ENCODE peak calls at places on chromosomes 7 and 10, in six cellular contexts. F is cardiac muscle cell; V is CD4-positive, alpha-beta T cell; I is Panc1; M is A549; P is neuronal stem cell. O is an unnamed sample.

GRCh38 chr7:105010538-105011523 is 3.2 kb upstream of the KMT2E start:
- DNase-seq in F (peak; percentile 50), V (no peak), I (no peak), M (no peak), P (no peak), O (no peak)

GRCh38 chr7:37234928-37235327 is 213.7 kb downstream of the ELMO1 start:
- DNase-seq in F (peak; percentile 33), V (no peak), I (no peak), M (peak; percentile 31), P (peak; percentile 26), O (no peak)

GRCh38 chr10:24643679-24644209 is 79.9 kb downstream of the ARHGAP21 start:
- DNase-seq in F (no peak), V (no peak), I (no peak), M (no peak), P (no peak), O (no peak)

GRCh38 chr10:35451103-35452016 is 115.1 kb downstream of the CCNY start:
- DNase-seq in F (peak; percentile 59), V (no peak), I (no peak), M (no peak), P (no peak), O (no peak)

GRCh38 chr7:23353172-23353571 is 54.0 kb downstream of the MALSU1 start:
- DNase-seq in F (no peak), V (no peak), I (no peak), M (no peak), P (peak; percentile 23), O (no peak)

GRCh38 chr10:21020545-21020944 is 123.4 kb upstream of the NEBL start:
- DNase-seq in F (peak; percentile 16), V (no peak), I (no peak), M (peak; percentile 51), P (no peak), O (no peak)

GRCh38 chr10:50417906-50418697 is 166.8 kb upstream of the ASAH2 start:
- DNase-seq in F (peak; percentile 85), V (peak; percentile 17), I (no peak), M (peak; percentile 86), P (peak; percentile 38), O (peak; percentile 48)

GRCh38 chr10:21402606-21403083 is 122.8 kb downstream of the SKIDA1 start:
- DNase-seq in F (peak; percentile 79), V (no peak), I (no peak), M (no peak), P (no peak), O (no peak)

GRCh38 chr7:105743351-105743812 is 133.0 kb downstream of the ATXN7L1 start:
- DNase-seq in F (no peak), V (no peak), I (no peak), M (no peak), P (no peak), O (no peak)

GRCh38 chr7:55366461-55367138 is 1.5 kb downstream of the LANCL2 start:
- DNase-seq in F (peak; percentile 18), V (no peak), I (no peak), M (no peak), P (no peak), O (no peak)

GRCh38 chr10:69467928-69468770 is 16.9 kb downstream of the TSPAN15 start:
- DNase-seq in F (no peak), V (no peak), I (no peak), M (no peak), P (no peak), O (no peak)

GRCh38 chr10:71009031-71009605 is 120.8 kb upstream of the PCBD1 start:
- DNase-seq in F (no peak), V (no peak), I (no peak), M (no peak), P (no peak), O (no peak)

GRCh38 chr10:122786269-122786668 is 59.4 kb downstream of the CUZD1 start:
- DNase-seq in F (peak; percentile 19), V (no peak), I (no peak), M (peak; percentile 21), P (peak; percentile 62), O (no peak)

GRCh38 chr10:24681476-24682088 is 42.1 kb downstream of the ARHGAP21 start:
- DNase-seq in F (peak; percentile 23), V (no peak), I (no peak), M (no peak), P (no peak), O (no peak)

GRCh38 chr10:29496341-29497162 is 138.2 kb downstream of the SVIL start:
- DNase-seq in F (peak; percentile 75), V (peak; percentile 42), I (no peak), M (peak; percentile 73), P (peak; percentile 67), O (peak; percentile 42)

GRCh38 chr7:24786941-24787340 is 29.7 kb upstream of the GSDME start:
- DNase-seq in F (peak; percentile 82), V (no peak), I (peak; percentile 73), M (peak; percentile 65), P (no peak), O (no peak)

GRCh38 chr7:83579740-83580139 is 69.2 kb downstream of the SEMA3E start:
- DNase-seq in F (peak; percentile 9), V (no peak), I (no peak), M (no peak), P (no peak), O (no peak)

GRCh38 chr7:26659121-26659520 is 205.3 kb downstream of the SKAP2 start:
- DNase-seq in F (no peak), V (no peak), I (no peak), M (no peak), P (no peak), O (no peak)

GRCh38 chr7:116534790-116535189 is 10.0 kb downstream of the CAV1 start:
- DNase-seq in F (peak; percentile 47), V (no peak), I (no peak), M (no peak), P (no peak), O (no peak)

GRCh38 chr7:151607464-151607867 is 87.8 kb upstream of the RHEB start:
- DNase-seq in F (peak; percentile 49), V (no peak), I (no peak), M (no peak), P (no peak), O (no peak)

GRCh38 chr10:121556918-121557573 is 41.2 kb downstream of the FGFR2 start:
- DNase-seq in F (no peak), V (no peak), I (no peak), M (no peak), P (no peak), O (no peak)

GRCh38 chr10:49441488-49442476 is 45.9 kb upstream of the DRGX start:
- DNase-seq in F (peak; percentile 10), V (peak; percentile 6), I (no peak), M (no peak), P (no peak), O (no peak)

GRCh38 chr10:61635946-61636345 is 26.8 kb upstream of the CABCOCO1 start:
- DNase-seq in F (no peak), V (no peak), I (no peak), M (no peak), P (no peak), O (no peak)

GRCh38 chr7:88306590-88307048 is at the start of gene STEAP4:
- DNase-seq in F (peak; percentile 91), V (no peak), I (no peak), M (no peak), P (peak; percentile 21), O (peak; percentile 4)

GRCh38 chr7:47787249-47788069 is 160.8 kb downstream of the PKD1L1 start:
- DNase-seq in F (no peak), V (no peak), I (no peak), M (no peak), P (no peak), O (no peak)
- H3K27ac ChIP-seq in F (no peak overlapping the region), V (no peak overlapping the region), I (peak overlapping the region; percentile 100), M (peak overlapping the region; percentile 95), P (peak overlapping the region; percentile 19), O (no peak overlapping the region)

DNA sequence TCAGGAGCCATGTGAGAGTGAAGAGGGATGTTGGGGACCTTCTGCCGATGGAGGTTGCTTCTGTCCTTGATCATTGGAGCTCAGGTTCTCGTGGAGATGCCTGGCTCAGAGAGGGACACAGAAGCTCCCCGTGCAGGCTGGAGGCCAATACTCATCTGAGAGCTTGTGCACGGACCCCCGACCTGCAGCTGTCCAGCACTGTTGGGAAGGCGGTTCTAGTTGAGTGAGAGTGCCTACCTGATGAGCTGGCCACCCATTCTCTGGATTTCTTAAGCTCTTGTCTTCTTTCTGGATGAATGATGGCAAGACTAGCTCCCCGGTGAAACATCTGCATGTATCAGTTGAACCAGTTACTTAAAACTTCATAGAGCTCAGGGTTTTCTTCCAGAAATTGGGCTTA is 247.6 kb upstream of the MKI67 start:
- DNase-seq in F (no peak), V (no peak), I (no peak), M (no peak), P (no peak), O (no peak)
- H3K27ac ChIP-seq in F (no peak overlapping the region), V (no peak overlapping the region), I (no peak overlapping the region), M (no peak overlapping the region), P (no peak overlapping the region), O (no peak overlapping the region)

GRCh38 chr10:79115302-79115701 is 46.5 kb downstream of the ZMIZ1 start:
- DNase-seq in F (no peak), V (no peak), I (no peak), M (no peak), P (no peak), O (no peak)

GRCh38 chr10:79113827-79114226 is 45.1 kb downstream of the ZMIZ1 start:
- DNase-seq in F (no peak), V (no peak), I (no peak), M (no peak), P (no peak), O (no peak)

GRCh38 chr10:79116363-79116762 is 47.6 kb downstream of the ZMIZ1 start:
- DNase-seq in F (no peak), V (no peak), I (no peak), M (no peak), P (no peak), O (no peak)

GRCh38 chr10:79116801-79117723 is 48.3 kb downstream of the ZMIZ1 start:
- DNase-seq in F (peak; percentile 34), V (no peak), I (no peak), M (no peak), P (no peak), O (no peak)

DNA sequence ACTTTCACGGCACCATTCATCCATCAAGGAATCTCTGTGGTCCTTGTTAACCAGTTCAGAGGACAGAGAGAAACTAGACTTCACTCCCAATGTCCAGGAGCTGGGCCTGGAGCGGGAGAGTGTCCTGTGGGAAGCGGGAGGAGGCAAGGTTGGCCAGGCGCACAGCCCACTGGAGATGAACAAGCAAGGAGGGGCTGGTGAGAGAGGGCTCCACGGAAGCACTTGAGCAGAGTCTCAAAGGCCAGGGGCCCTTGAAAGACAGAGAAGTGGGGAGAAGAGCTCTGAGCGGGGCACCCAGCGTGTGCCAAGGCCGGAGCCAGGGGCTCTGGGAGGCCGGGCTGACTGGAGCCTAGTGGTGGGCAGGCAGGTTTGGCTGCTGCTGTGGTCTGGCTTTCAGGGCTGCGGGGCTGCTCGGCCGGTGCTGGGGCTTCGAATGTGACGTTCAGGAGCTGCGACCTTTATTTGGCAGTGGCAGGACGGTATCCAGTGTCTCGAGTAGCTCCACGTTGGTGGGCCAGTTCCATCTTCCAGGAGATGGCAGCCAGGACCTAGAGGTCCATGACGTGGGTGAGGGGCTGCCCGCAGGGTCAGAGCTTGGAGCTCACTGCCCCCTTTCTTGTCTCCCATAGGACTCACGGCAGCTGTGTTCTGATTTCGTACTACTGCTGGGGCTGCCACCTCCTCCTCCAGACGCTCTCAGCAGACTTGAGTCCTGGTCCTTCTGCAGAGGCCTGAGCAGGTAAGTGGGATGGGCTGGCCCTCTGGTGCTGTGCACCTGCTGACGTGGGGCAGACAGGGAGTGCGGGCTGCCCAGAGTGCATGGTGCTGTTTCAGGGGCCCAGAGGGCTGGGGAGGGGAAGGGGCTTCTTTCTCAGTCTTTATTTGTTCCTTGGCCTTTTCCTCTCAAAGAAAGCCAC is 49.8 kb downstream of the ZMIZ1 start:
- DNase-seq in F (no peak), V (no peak), I (no peak), M (no peak), P (no peak), O (no peak)
- H3K27ac ChIP-seq in F (peak overlapping the region; percentile 88), V (no peak overlapping the region), I (no peak overlapping the region), M (no peak overlapping the region), P (no peak overlapping the region), O (no peak overlapping the region)

GRCh38 chr7:50069613-50070012 is 23.4 kb downstream of the ZPBP start:
- DNase-seq in F (peak; percentile 36), V (no peak), I (no peak), M (no peak), P (no peak), O (no peak)
- H3K27ac ChIP-seq in F (no peak overlapping the region), V (peak overlapping the region; percentile 34), I (no peak overlapping the region), M (no peak overlapping the region), P (no peak overlapping the region), O (no peak overlapping the region)